ENCODE peak calls at places on chromosomes 16 and 17, in seven cellular contexts. P is DND-41, K is neural crest cell, G is chondrocyte, Q is GM12865, I is A673, E is heart left ventricle. X is an unnamed sample.

GRCh38 chr17:7014995-7015586 is 2.7 kb downstream of the RNASEK start:
- DNase-seq in I (peak), G (no peak), K (no peak), Q (peak), P (peak), E (no peak), X (peak)

GRCh38 chr16:57533366-57533617 is 3.1 kb downstream of the CCDC102A start:
- DNase-seq in K (no peak), G (no peak), P (no peak), E (no peak), I (no peak), Q (no peak), X (no peak)

GRCh38 chr16:24035127-24035842 is 199.5 kb downstream of the PRKCB start:
- DNase-seq in G (no peak), I (no peak), E (no peak), Q (peak), P (no peak), K (no peak), X (peak)

GRCh38 chr17:56880571-56880970 is 33.3 kb downstream of the TRIM25 start:
- DNase-seq in P (no peak), Q (no peak), E (no peak), K (no peak), I (no peak), G (no peak), X (no peak)

GRCh38 chr17:79944821-79945391 is 90.8 kb downstream of the TBC1D16 start:
- DNase-seq in P (no peak), K (no peak), I (no peak), G (peak), E (no peak), Q (no peak), X (no peak)

GRCh38 chr16:51870460-51870859 is 676.5 kb downstream of the TOX3 start:
- DNase-seq in I (no peak), K (no peak), E (no peak), Q (no peak), G (no peak), P (no peak), X (no peak)

GRCh38 chr17:52383493-52384100 is 225.1 kb upstream of the CA10 start:
- DNase-seq in G (no peak), E (peak), I (peak), P (peak), Q (peak), K (peak), X (no peak)

GRCh38 chr16:22191966-22192260 is 14.2 kb upstream of the EEF2K start:
- DNase-seq in E (no peak), K (no peak), P (no peak), I (no peak), G (no peak), Q (peak), X (peak)

GRCh38 chr16:6019490-6019991 is 921.9 kb upstream of the EEF2KMT start:
- DNase-seq in K (peak), P (no peak), I (no peak), E (no peak), Q (no peak), G (no peak), X (no peak)

GRCh38 chr16:11224894-11225676 is 30.9 kb downstream of the SOCS1 start:
- DNase-seq in K (no peak), I (no peak), G (no peak), Q (peak), P (peak), E (no peak), X (peak)

GRCh38 chr17:10295728-10296343 is 77.0 kb downstream of the MYH13 start:
- DNase-seq in E (peak), K (peak), Q (peak), G (no peak), P (peak), I (peak), X (peak)

GRCh38 chr16:75062135-75062943 is 54.2 kb downstream of the LDHD start:
- DNase-seq in P (no peak), G (no peak), Q (no peak), I (no peak), E (peak), K (no peak), X (no peak)

GRCh38 chr16:31402687-31403086 is 9.6 kb downstream of the ITGAD start:
- DNase-seq in Q (no peak), E (no peak), K (no peak), P (no peak), I (no peak), G (no peak), X (no peak)

GRCh38 chr17:42010898-42011516 is 6.2 kb downstream of the DNAJC7 start:
- DNase-seq in G (no peak), I (peak), E (no peak), Q (peak), P (no peak), K (no peak), X (no peak)

DNA sequence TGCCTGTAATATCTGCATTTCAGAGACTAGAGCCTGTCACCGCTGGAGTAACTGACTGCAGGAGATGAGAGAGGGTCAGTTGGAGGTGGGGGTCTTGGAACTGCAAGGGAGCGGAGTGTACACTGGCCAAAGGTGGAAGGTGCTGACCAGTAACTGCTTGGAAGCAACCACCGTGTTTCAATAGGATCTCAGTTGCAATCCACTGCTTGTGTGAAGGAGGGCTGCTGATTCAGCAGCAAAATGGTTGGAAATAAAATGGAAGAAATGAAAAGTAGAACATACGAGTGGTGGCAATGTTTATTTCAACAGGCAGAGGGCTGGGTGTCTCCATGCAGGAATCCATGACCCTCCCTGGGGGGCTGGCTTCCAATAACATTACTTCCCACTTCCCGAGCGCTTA is 2.1 kb upstream of the JPH3 start:
- DNase-seq in Q (no peak), I (no peak), G (no peak), P (no peak), K (no peak), E (no peak), X (no peak)
- TF ChIP-seq CTCF in Q (no peak), I (no peak), G (no peak), P (no peak), K (no peak), E (no peak), X (no peak)

DNA sequence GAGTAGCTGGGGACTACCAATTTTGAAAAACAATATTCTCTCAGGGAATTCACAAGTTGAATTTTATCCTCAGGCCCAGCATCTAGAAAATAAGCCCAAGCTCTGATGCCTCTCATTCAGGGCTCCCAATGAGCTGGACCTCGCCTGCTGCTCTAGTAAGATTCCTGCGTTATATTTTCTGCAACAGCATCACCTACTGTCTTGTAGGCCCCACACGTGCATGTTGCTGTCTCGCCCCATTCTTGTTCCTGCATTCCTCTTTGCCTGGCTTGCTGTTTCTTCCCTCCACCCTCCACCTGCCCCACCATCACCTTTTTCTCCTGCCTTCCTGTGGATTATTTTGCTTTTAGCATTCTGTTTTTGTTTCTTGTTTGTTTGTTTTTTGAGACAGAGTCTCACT is 8.3 kb upstream of the ST6GALNAC2 start:
- DNase-seq in G (no peak), K (no peak), E (no peak), I (no peak), P (no peak), Q (no peak), X (no peak)
- TF ChIP-seq CTCF in G (no peak), K (no peak), E (no peak), I (peak), P (no peak), Q (no peak), X (no peak)

DNA sequence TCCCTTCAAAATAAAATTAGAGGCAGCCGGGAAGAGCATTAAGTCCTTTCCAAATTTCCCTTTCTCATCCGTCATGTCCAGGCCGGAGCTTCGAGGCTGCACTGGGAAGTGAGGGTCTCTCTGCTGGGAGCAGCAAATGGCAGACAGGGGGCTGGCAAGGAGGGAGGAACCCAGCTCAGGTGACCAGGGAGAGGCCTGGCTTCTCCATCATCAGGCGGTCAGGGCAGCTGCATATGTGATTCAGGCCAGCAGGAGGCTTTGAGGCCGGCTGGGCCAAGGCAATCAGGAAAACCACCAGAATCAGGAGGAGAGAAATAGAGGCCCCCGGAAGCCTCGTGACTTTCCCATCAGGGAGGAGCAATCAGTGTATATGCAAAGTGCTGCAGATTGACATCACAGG is 85.0 kb upstream of the RPL38 start:
- DNase-seq in K (peak), P (no peak), I (no peak), Q (peak), E (no peak), G (no peak), X (no peak)
- TF ChIP-seq CTCF in K (peak), P (no peak), I (no peak), Q (no peak), E (no peak), G (peak), X (no peak)

GRCh38 chr17:27797390-27798091 is 2.8 kb downstream of the NOS2 start:
- DNase-seq in K (no peak), P (no peak), I (no peak), G (no peak), E (no peak), Q (no peak), X (no peak)
- TF ChIP-seq CTCF in K (no peak), P (peak), I (peak), G (no peak), E (no peak), Q (no peak), X (no peak)

GRCh38 chr16:77738706-77739105 is 16.4 kb downstream of the NUDT7 start:
- DNase-seq in I (no peak), G (no peak), K (no peak), Q (no peak), P (no peak), E (no peak), X (no peak)

GRCh38 chr16:77744136-77744535 is 21.8 kb downstream of the NUDT7 start:
- DNase-seq in P (no peak), E (no peak), Q (no peak), G (no peak), I (no peak), K (no peak), X (no peak)

GRCh38 chr16:77736879-77737278 is 14.6 kb downstream of the NUDT7 start:
- DNase-seq in Q (peak), P (no peak), I (no peak), G (no peak), K (no peak), E (no peak), X (no peak)

DNA sequence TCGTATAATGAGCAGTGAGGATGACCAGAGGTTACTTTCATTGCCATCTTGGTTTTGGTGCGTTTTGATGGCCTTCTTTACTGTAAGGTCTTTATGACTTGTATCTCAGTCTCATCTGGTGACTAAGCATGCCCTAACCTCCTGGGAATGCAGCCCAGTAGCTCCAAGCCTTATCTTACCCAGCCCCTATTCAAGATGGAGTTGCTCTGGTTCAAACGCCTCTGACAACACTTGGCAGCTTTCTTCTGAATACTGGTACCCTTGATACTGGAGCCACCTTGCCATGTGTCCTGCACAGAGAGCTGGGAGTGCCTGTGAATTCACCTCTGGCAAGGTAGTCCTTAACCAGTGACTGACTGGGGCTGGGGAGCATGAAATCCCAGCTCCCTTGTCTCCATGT is 17.2 kb downstream of the NUDT7 start:
- DNase-seq in E (no peak), G (no peak), P (no peak), Q (no peak), K (no peak), I (no peak), X (no peak)
- TF ChIP-seq CTCF in E (no peak), G (no peak), P (no peak), Q (no peak), K (no peak), I (no peak), X (no peak)

GRCh38 chr16:85347213-85347591 is 234.9 kb upstream of the CIBAR2 start:
- DNase-seq in E (no peak), K (no peak), P (peak), I (peak), Q (peak), G (no peak), X (no peak)
- TF ChIP-seq CTCF in E (peak), K (peak), P (peak), I (peak), Q (peak), G (peak), X (no peak)

GRCh38 chr17:47715669-47716325 is 17.2 kb upstream of the TBX21 start:
- DNase-seq in G (no peak), I (no peak), E (no peak), P (no peak), Q (no peak), K (no peak), X (no peak)

GRCh38 chr17:47716381-47716780 is 16.7 kb upstream of the TBX21 start:
- DNase-seq in I (no peak), Q (no peak), G (no peak), E (no peak), K (no peak), P (no peak), X (no peak)

GRCh38 chr17:47718634-47719405 is 14.2 kb upstream of the TBX21 start:
- DNase-seq in K (no peak), E (no peak), P (no peak), I (no peak), G (no peak), Q (no peak), X (no peak)

GRCh38 chr17:47717845-47718621 is 15.0 kb upstream of the TBX21 start:
- DNase-seq in G (no peak), E (no peak), K (no peak), P (peak), Q (no peak), I (no peak), X (no peak)

DNA sequence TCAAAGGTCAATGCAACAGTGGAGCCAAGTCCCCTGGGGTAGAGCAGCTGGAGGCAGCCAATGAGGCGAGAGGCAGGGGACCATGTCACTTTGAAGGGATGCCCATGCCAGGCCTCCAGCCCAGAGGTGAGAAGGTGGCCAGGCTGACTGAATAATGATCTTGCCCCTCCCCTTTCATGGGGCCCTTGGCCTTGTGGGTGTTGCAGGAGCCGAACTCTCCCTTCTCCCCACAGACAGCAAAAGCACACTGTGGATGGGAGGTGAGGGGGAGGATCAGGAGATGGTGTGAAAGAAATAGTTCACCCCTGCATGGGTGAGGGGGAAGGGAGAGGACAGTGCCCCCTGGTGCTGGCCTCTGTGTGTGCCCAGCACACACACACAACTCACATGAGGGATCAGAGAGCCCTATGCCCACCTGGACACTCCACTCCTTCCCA is 15.8 kb upstream of the TBX21 start:
- DNase-seq in G (no peak), E (no peak), K (no peak), Q (no peak), I (no peak), P (no peak), X (no peak)
- TF ChIP-seq CTCF in G (peak), E (peak), K (no peak), Q (peak), I (peak), P (peak), X (peak)

GRCh38 chr17:1553354-1554266 is 9.0 kb downstream of the PITPNA start:
- DNase-seq in I (no peak), K (no peak), Q (no peak), P (no peak), E (no peak), G (no peak), X (no peak)
- TF ChIP-seq CTCF in I (no peak), K (no peak), Q (no peak), P (no peak), E (no peak), G (no peak), X (no peak)

GRCh38 chr16:7361416-7362129 is 28.9 kb downstream of the RBFOX1 start:
- DNase-seq in Q (no peak), E (no peak), G (no peak), P (no peak), K (no peak), I (no peak), X (no peak)
- TF ChIP-seq CTCF in Q (no peak), E (no peak), G (no peak), P (no peak), K (no peak), I (no peak), X (no peak)

DNA sequence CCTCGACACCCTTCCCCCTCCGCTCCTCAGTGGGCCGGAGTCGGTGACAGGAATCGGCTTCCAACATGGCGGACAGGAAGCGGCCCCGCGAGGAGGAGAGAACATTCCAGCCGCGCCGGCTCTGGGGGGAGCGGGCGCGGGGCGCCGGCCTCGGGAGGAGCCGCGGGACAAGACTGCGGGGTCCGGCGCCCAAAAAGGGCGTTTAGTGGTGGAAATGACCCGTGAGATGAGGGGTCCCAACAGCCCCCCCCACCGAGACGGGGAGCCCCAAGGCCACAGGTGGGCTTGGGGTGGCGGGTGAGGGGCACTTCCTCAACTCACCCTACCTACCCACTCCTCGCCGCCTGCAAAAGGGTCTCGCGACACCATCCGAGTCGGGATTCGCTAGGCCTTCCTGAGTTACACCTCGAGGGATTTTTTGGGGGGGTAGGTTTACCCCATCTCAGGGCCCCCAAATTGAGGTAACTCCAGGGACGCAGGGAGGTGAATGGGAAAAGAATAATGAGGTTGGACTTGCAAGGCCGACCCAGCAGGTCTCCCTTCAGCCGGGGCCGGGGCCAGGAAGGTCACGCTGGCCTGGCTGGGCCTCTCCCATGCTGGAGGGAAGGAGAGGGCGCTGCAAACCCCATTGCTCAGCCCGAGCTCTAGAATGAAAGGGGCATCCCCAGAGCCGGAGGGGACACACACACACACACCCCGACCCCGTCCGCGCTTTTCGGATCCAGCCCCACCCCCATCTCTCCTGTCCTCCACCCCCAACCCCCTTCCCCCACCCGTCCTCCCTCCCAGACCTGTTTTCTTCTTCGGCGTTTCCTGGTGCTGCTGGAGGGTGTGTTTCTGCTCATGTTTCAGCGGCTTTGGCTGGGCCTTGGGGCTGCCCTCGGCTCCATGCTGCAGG is 707 bp downstream of the NUFIP2 start:
- DNase-seq in P (peak), K (peak), I (peak), G (no peak), Q (peak), E (peak), X (peak)
- TF ChIP-seq CTCF in P (no peak), K (no peak), I (no peak), G (no peak), Q (no peak), E (no peak), X (no peak)

X was measured in natural killer cell.